ENCODE peak calls at places on chromosomes 4 and X, in four cellular contexts. D, K, A and H are unnamed samples.

GRCh38 chr4:16090306-16090705 is 6.5 kb upstream of the PROM1 start:
- DNase-seq in K (no peak), D (no peak), A (no peak), H (peak)

GRCh38 chr4:105807496-105807895 is 87.8 kb upstream of the NPNT start:
- DNase-seq in K (no peak), D (no peak), A (no peak), H (no peak)

GRCh38 chr4:139301821-139302611 is at the start of gene NDUFC1:
- DNase-seq in K (peak), A (peak), D (peak), H (peak)

GRCh38 chr4:6988016-6988715 is 55.0 kb upstream of the TADA2B start:
- DNase-seq in D (no peak), K (no peak), A (no peak), H (no peak)

GRCh38 chr4:184807261-184807660 is 18.5 kb downstream of the ACSL1 start:
- DNase-seq in A (no peak), K (no peak), D (no peak), H (no peak)

GRCh38 chrX:819684-820083 is 189.1 kb downstream of the SHOX start:
- DNase-seq in D (no peak), A (no peak), K (no peak), H (no peak)

GRCh38 chr4:69156913-69157312 is 57.6 kb downstream of the UGT2B11 start:
- DNase-seq in A (no peak), K (no peak), D (no peak), H (peak)

GRCh38 chrX:24253030-24253429 is 60.8 kb downstream of the SUPT20HL2 start:
- DNase-seq in K (no peak), D (no peak), A (no peak), H (no peak)

GRCh38 chrX:80306007-80306406 is 114.2 kb upstream of the TENT5D start:
- DNase-seq in K (no peak), A (no peak), D (no peak), H (peak)

GRCh38 chrX:7218321-7219152 is 70.6 kb upstream of the PUDP start:
- DNase-seq in D (no peak), K (no peak), A (no peak), H (no peak)

GRCh38 chr4:99490286-99490685 is 20.5 kb upstream of the C4orf17 start:
- DNase-seq in D (no peak), K (no peak), A (no peak), H (no peak)

GRCh38 chr4:165301833-165302232 is 25.6 kb upstream of the MSMO1 start:
- DNase-seq in D (no peak), K (no peak), A (no peak), H (no peak)

GRCh38 chr4:142407569-142407968 is 438.5 kb downstream of the INPP4B start:
- DNase-seq in A (no peak), D (no peak), K (no peak), H (no peak)

GRCh38 chr4:37685726-37686372 is 327 bp downstream of the RELL1 start:
- DNase-seq in D (no peak), K (peak), A (peak), H (no peak)

GRCh38 chrX:40746536-40746935 is 11.2 kb upstream of the MED14 start:
- DNase-seq in K (no peak), D (no peak), A (no peak), H (no peak)

GRCh38 chr4:81472249-81473085 is 760 bp upstream of the RASGEF1B start:
- DNase-seq in K (peak), D (peak), A (no peak), H (no peak)

GRCh38 chr4:151745727-151746231 is 15.0 kb downstream of the GATB start:
- DNase-seq in D (no peak), K (no peak), A (no peak), H (no peak)

GRCh38 chrX:1420371-1420770 is 28.5 kb upstream of the SLC25A6 start:
- DNase-seq in A (peak), D (no peak), K (no peak), H (no peak)

GRCh38 chr4:120843840-120844527 is 78.5 kb downstream of the PRDM5 start:
- DNase-seq in K (no peak), A (no peak), D (no peak), H (no peak)

GRCh38 chr4:125838239-125838601 is 523.5 kb downstream of the FAT4 start:
- DNase-seq in K (no peak), A (no peak), D (no peak), H (no peak)

GRCh38 chrX:20056704-20057103 is 60.0 kb downstream of the MAP7D2 start:
- DNase-seq in D (peak), A (no peak), K (no peak), H (peak)

GRCh38 chrX:119574394-119575266 is at the start of gene UBE2A:
- DNase-seq in D (peak), A (peak), K (peak), H (peak)

GRCh38 chrX:16100673-16101072 is 22.7 kb upstream of the GRPR start:
- DNase-seq in D (no peak), K (no peak), A (no peak), H (no peak)

GRCh38 chr4:69224891-69225290 is 10.3 kb upstream of the UGT2B11 start:
- DNase-seq in D (no peak), A (no peak), K (no peak), H (no peak)

GRCh38 chrX:153635388-153635787 is 11.6 kb upstream of the DUSP9 start:
- DNase-seq in D (no peak), A (peak), K (no peak), H (no peak)

GRCh38 chrX:109889289-109890006 is 113.5 kb upstream of the TMEM164 start:
- DNase-seq in A (no peak), D (no peak), K (no peak), H (no peak)

GRCh38 chrX:374566-374965 is 12.1 kb downstream of the PPP2R3B start:
- DNase-seq in A (no peak), D (no peak), K (no peak), H (no peak)

GRCh38 chr4:31220921-31221320 is 500.8 kb downstream of the PCDH7 start:
- DNase-seq in A (no peak), D (no peak), K (no peak), H (no peak)

GRCh38 chr4:1517592-1518411 is 111.6 kb upstream of the NKX1-1 start:
- DNase-seq in A (peak), D (no peak), K (no peak), H (no peak)

GRCh38 chr4:38547052-38547451 is 116.9 kb upstream of the KLF3 start:
- DNase-seq in K (no peak), D (no peak), A (no peak), H (no peak)

GRCh38 chr4:183688216-183688615 is 29.1 kb downstream of the TRAPPC11 start:
- DNase-seq in K (no peak), A (no peak), D (no peak), H (no peak)

GRCh38 chrX:153905481-153906095 is 1.1 kb downstream of the AVPR2 start:
- DNase-seq in A (peak), K (no peak), D (no peak), H (no peak)

GRCh38 chrX:129824620-129825019 is 19.1 kb downstream of the ZDHHC9 start:
- DNase-seq in D (no peak), A (no peak), K (no peak), H (no peak)

GRCh38 chr4:142600952-142601351 is 245.1 kb downstream of the INPP4B start:
- DNase-seq in D (no peak), K (no peak), A (no peak), H (no peak)

GRCh38 chrX:72349190-72349589 is 43.5 kb upstream of the CITED1 start:
- DNase-seq in K (no peak), A (no peak), D (no peak), H (no peak)

GRCh38 chr4:40395908-40396806 is 61.0 kb downstream of the CHRNA9 start:
- DNase-seq in K (no peak), A (no peak), D (no peak), H (peak)

GRCh38 chr4:2882341-2882740 is 38.7 kb downstream of the ADD1 start:
- DNase-seq in K (no peak), A (no peak), D (no peak), H (no peak)